ENCODE peak calls at places on chromosomes 12 and 14, in six cellular contexts. B is HepG2, L is GM12891, X is K562, C is H1, J is GM12878. T is an unnamed sample.

GRCh38 chr12:43805149-43805856 is 814 bp downstream of the TWF1 start:
- DNase-seq in B (peak; percentile 6), L (no peak), X (peak; percentile 12), C (no peak), J (no peak), T (no peak)

GRCh38 chr12:1836854-1837411 is 16.6 kb downstream of the LRTM2 start:
- DNase-seq in B (peak; percentile 17), L (no peak), X (no peak), C (no peak), J (no peak), T (no peak)

GRCh38 chr12:42126963-42127362 is 17.7 kb downstream of the GXYLT1 start:
- DNase-seq in B (no peak), L (no peak), X (no peak), C (no peak), J (no peak), T (no peak)

GRCh38 chr12:59075141-59075540 is 154.8 kb upstream of the LRIG3 start:
- DNase-seq in B (no peak), L (no peak), X (no peak), C (no peak), J (no peak), T (no peak)

GRCh38 chr12:94205738-94206310 is 57.4 kb downstream of the PLXNC1 start:
- DNase-seq in B (no peak), L (no peak), X (no peak), C (no peak), J (no peak), T (no peak)

GRCh38 chr12:57479043-57479375 is 657 bp downstream of the ARHGAP9 start:
- DNase-seq in B (no peak), L (no peak), X (no peak), C (no peak), J (no peak), T (no peak)

GRCh38 chr12:122967151-122967550 is 888 bp upstream of the ABCB9 start:
- DNase-seq in B (no peak), L (no peak), X (no peak), C (no peak), J (no peak), T (no peak)

GRCh38 chr12:106300761-106301160 is 1.8 kb upstream of the TCP11L2 start:
- DNase-seq in B (peak; percentile 46), L (no peak), X (no peak), C (no peak), J (no peak), T (no peak)

GRCh38 chr12:87935216-87935615 is 94.0 kb downstream of the C12orf50 start:
- DNase-seq in B (no peak), L (no peak), X (no peak), C (no peak), J (no peak), T (no peak)

GRCh38 chr12:34304546-34304945 is 282.2 kb downstream of the ALG10 start:
- DNase-seq in B (no peak), L (no peak), X (no peak), C (no peak), J (no peak), T (no peak)

GRCh38 chr14:101819251-101819990 is 57.9 kb downstream of the PPP2R5C start:
- DNase-seq in B (no peak), L (no peak), X (no peak), C (no peak), J (no peak), T (no peak)

GRCh38 chr12:8088574-8088973 is 6.5 kb downstream of the NECAP1 start:
- DNase-seq in B (no peak), L (peak; percentile 30), X (no peak), C (no peak), J (no peak), T (peak; percentile 29)

GRCh38 chr14:49769171-49769570 is 1.2 kb downstream of the KLHDC2 start:
- DNase-seq in B (peak; percentile 53), L (no peak), X (no peak), C (no peak), J (no peak), T (no peak)

GRCh38 chr12:122235741-122236140 is 9.9 kb upstream of the DIABLO start:
- DNase-seq in B (no peak), L (no peak), X (no peak), C (no peak), J (no peak), T (no peak)

DNA sequence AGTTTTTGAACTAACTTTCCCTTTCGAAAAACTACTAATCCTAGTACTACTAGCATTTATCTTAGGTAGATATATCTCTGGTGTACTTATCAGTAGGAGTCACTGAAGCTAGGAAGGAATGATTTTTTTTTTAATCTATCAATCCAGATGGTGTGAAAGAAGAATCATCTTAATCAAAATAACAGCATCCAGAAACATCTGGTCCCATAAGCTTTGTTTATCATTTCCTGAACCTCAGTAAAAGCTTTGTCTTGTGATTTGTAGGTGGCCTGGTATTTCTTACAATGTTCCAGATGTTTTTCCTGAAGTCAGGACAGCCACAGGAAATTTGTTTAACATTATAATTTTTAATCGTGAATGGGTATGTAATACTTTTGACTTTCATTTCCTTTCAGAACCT is 28.0 kb upstream of the LUM start:
- DNase-seq in B (no peak), L (no peak), X (no peak), C (no peak), J (no peak), T (no peak)
- TF ChIP-seq TAF1 in B (no peak), L (no peak), X (no peak), C (no peak), J (no peak), T (no peak)

GRCh38 chr12:54394281-54394719 is 9.8 kb upstream of the ZNF385A start:
- DNase-seq in B (peak; percentile 25), L (no peak), X (peak; percentile 64), C (no peak), J (no peak), T (no peak)
- TF ChIP-seq POLR2A in B (no peak), L (no peak), X (peak; percentile 29), C (no peak), J (no peak), T (no peak)

GRCh38 chr14:59009967-59010366 is 178.5 kb upstream of the DAAM1 start:
- DNase-seq in B (peak; percentile 87), L (no peak), X (no peak), C (no peak), J (no peak), T (no peak)
- TF ChIP-seq TAF1 in B (no peak), L (no peak), X (no peak), C (no peak), J (no peak), T (no peak)

GRCh38 chr12:103933237-103933636 is 3.0 kb downstream of the HSP90B1 start:
- DNase-seq in B (no peak), L (no peak), X (no peak), C (no peak), J (no peak), T (no peak)

GRCh38 chr12:103930787-103931536 is 752 bp downstream of the HSP90B1 start:
- DNase-seq in B (peak; percentile 13), L (no peak), X (peak; percentile 47), C (no peak), J (no peak), T (peak; percentile 23)

GRCh38 chr12:103928736-103929050 is 1.5 kb upstream of the HSP90B1 start:
- DNase-seq in B (no peak), L (no peak), X (no peak), C (no peak), J (peak; percentile 80), T (no peak)

GRCh38 chr12:103929909-103930786 is at the start of gene HSP90B1:
- DNase-seq in B (peak; percentile 100), L (peak; percentile 88), X (peak; percentile 100), C (peak; percentile 100), J (peak; percentile 99), T (peak; percentile 95)

DNA sequence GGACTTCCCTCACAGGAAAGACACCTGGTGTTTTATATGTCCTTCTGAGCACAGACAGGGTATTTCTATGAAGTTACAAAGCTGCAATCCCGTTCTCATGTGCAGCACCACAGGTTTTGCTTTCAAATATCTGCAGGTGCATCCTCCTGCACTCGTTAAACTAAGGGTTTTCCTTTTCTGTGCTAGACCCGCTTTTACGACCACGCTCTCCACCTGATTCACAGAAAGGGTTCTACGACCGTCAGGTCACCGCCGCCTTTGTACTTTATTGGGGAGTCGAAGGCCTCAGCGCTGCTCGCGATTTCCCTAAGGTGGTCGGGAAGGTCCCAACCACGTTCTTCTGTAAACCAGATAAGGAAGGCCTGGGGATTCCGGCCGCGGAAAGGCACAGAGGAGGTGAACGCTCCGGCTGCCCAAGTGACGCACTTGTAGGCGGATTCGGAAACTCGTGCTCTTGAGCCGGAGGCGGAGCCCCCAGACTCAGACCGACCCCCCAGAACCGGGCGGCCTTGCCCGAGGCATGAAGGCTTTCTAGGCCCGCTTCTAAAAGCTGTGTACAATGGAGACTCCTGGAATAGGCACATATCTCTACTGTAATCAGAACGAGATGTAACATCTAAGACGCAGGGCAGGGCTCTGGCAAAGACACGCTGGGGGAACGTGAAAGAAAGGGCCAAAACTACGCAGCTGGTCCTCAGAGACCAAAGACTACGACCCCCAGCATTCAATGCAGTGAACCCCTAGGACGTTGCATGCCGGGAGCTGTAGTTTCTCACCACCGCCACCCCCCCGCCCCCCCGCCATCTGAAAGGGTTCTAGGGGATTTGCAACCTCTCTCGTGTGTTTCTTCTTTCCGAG is 930 bp upstream of the HSP90B1 start:
- DNase-seq in B (peak; percentile 87), L (peak; percentile 43), X (peak; percentile 90), C (peak; percentile 53), J (peak; percentile 72), T (peak; percentile 46)
- TF ChIP-seq POLR2A in B (peak; percentile 64), L (no peak), X (peak; percentile 74), C (no peak), J (peak; percentile 82), T (peak; percentile 61)

GRCh38 chr12:130672122-130672825 is 43.8 kb downstream of the RIMBP2 start:
- DNase-seq in B (no peak), L (no peak), X (no peak), C (no peak), J (no peak), T (no peak)
- TF ChIP-seq TAF1 in B (no peak), L (no peak), X (no peak), C (no peak), J (no peak), T (no peak)

DNA sequence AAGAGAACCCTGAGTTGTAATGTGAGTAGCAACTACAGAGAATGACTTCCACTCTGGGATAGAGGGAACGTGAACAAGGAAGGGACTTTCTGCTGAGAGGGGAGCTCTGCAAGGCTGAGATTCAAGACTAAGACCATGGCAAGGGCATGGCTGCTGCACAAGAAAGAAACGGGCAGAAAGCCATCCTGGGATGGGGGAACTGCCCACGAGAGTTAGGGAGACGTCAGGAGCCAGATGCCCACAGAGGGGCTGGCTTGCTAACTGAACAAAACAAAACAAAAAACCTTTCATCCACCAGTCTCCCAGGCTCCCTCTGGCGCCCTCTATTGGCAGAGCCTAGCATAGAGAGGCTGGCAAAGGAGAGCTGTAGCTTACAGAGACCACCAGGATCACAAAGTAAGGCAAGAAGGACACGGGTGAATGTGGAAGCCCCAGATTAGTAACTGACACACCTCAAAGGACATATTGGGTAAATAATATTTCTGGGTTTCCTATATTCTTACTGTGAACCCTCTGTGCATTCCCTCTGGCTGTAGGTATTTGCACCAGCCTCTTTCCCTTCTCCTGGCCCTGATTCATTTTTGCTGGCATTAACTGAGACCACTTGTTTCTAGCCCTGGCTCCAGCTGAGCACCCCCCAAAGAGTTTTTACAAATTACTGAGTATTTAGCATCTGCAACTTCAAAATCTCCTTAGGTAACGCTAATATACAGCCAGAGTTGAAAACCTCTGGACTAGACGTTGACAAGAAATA is 338.3 kb downstream of the EMP1 start:
- DNase-seq in B (peak; percentile 39), L (no peak), X (peak; percentile 37), C (peak; percentile 46), J (no peak), T (no peak)
- TF ChIP-seq POLR2A in B (no peak), L (no peak), X (no peak), C (no peak), J (no peak), T (no peak)

GRCh38 chr14:62691613-62692489 is 353.4 kb downstream of the KCNH5 start:
- DNase-seq in B (peak; percentile 97), L (no peak), X (no peak), C (no peak), J (no peak), T (no peak)
- TF ChIP-seq TAF1 in B (no peak), L (no peak), X (no peak), C (no peak), J (no peak), T (no peak)

T was measured in GM12892.